ENCODE peak calls at places on chromosomes 1 and 21, in seven cellular contexts. N is astrocyte of the cerebellum, D is fibroblast of mammary gland, Q is uterus, A is fibroblast of the aortic adventitia, V is fibroblast of lung, I is brain microvascular endothelial cell. Y is an unnamed sample.

GRCh38 chr1:121558514-121558913 is 373.7 kb downstream of the SRGAP2C start:
- DNase-seq in I (peak), Q (no peak), A (peak), D (peak), N (peak), V (peak), Y (peak)

GRCh38 chr1:56645663-56646330 is 683 bp downstream of the PRKAA2 start:
- DNase-seq in V (no peak), D (no peak), Q (no peak), I (no peak), N (no peak), A (no peak), Y (peak)

GRCh38 chr21:36347962-36348328 is 27.9 kb downstream of the MORC3 start:
- DNase-seq in Q (no peak), A (peak), V (peak), D (peak), N (no peak), I (no peak), Y (peak)

GRCh38 chr1:114320586-114320985 is 166.9 kb upstream of the SYT6 start:
- DNase-seq in I (peak), N (peak), Q (no peak), V (peak), D (peak), A (peak), Y (peak)

GRCh38 chr21:44820851-44821250 is 3.0 kb upstream of the SUMO3 start:
- DNase-seq in A (peak), I (peak), N (no peak), V (peak), D (peak), Q (no peak), Y (peak)

GRCh38 chr1:27145934-27146354 is 9.0 kb downstream of the SLC9A1 start:
- DNase-seq in V (peak), D (peak), Q (peak), N (peak), A (peak), I (peak), Y (peak)

GRCh38 chr1:161032409-161032808 is 6.4 kb downstream of the TSTD1 start:
- DNase-seq in Q (no peak), N (no peak), I (no peak), V (no peak), A (no peak), D (no peak), Y (no peak)

GRCh38 chr1:16999863-17000262 is 11.9 kb downstream of the ATP13A2 start:
- DNase-seq in N (no peak), D (no peak), I (no peak), A (no peak), Q (no peak), V (no peak), Y (no peak)

GRCh38 chr1:109530457-109531204 is 9.0 kb upstream of the GPR61 start:
- DNase-seq in Q (no peak), I (no peak), D (no peak), A (no peak), V (no peak), N (no peak), Y (no peak)

GRCh38 chr1:201219481-201220387 is 29.1 kb downstream of the IGFN1 start:
- DNase-seq in A (no peak), V (no peak), D (no peak), N (no peak), Q (no peak), I (no peak), Y (no peak)

GRCh38 chr1:53154859-53155438 is 12.5 kb upstream of the SLC1A7 start:
- DNase-seq in I (no peak), A (no peak), V (no peak), N (no peak), D (no peak), Q (no peak), Y (no peak)

GRCh38 chr1:228339766-228340685 is 66.6 kb downstream of the TRIM11 start:
- DNase-seq in A (no peak), N (no peak), Q (peak), I (no peak), D (no peak), V (no peak), Y (no peak)

GRCh38 chr1:58395355-58395754 is 151.2 kb downstream of the OMA1 start:
- DNase-seq in I (peak), N (peak), V (peak), D (peak), Q (no peak), A (peak), Y (peak)

GRCh38 chr1:161080391-161081150 is 8.8 kb downstream of the NECTIN4 start:
- DNase-seq in D (peak), V (peak), I (no peak), Q (no peak), N (no peak), A (peak), Y (peak)

GRCh38 chr1:198496216-198497143 is 44.0 kb downstream of the ATP6V1G3 start:
- DNase-seq in I (no peak), A (peak), D (peak), N (peak), Q (no peak), V (peak), Y (peak)

GRCh38 chr1:155196893-155197638 is 10.6 kb downstream of the THBS3 start:
- DNase-seq in V (no peak), A (peak), Q (no peak), N (no peak), D (no peak), I (no peak), Y (no peak)

GRCh38 chr1:218499911-218500310 is 154.8 kb downstream of the TGFB2 start:
- DNase-seq in N (no peak), D (no peak), A (no peak), I (no peak), V (no peak), Q (no peak), Y (no peak)

DNA sequence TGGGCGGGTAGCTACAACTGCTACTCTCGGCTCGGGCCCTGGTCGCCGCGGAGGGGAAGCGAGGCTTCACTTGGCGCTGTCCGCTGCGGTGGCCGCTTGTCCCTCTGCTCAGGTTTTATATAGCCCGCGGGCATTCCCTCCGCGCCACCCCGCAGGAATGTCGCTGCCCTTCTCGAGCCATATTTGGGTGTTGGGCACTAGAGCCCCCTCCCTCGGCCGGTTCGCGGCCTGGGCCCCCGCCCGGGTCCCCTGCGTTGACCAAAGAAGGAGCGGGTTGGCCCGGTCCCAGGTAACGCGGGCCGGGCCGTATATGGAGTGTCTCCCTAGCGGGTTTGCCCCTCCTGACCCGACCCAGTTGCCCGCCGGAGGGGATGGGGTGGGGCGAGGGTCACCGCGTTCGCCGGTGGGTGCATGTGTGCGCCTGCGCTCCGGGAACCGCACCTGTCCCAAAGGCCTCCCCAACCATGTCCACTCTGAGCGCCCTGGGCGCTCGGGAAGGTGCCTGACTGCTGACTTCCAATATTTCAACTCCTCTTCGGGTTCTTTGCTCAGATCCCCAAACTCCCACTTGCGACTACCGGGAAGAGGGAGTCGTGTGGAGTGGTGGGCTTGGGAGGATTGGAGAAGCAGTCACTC is at the start of gene ACTA1:
- DNase-seq in Q (no peak), I (no peak), N (no peak), A (no peak), D (no peak), V (no peak), Y (no peak)
- H3K4me3 ChIP-seq in Q (no peak), I (no peak), N (no peak), A (no peak), D (no peak), V (no peak), Y (no peak)

DNA sequence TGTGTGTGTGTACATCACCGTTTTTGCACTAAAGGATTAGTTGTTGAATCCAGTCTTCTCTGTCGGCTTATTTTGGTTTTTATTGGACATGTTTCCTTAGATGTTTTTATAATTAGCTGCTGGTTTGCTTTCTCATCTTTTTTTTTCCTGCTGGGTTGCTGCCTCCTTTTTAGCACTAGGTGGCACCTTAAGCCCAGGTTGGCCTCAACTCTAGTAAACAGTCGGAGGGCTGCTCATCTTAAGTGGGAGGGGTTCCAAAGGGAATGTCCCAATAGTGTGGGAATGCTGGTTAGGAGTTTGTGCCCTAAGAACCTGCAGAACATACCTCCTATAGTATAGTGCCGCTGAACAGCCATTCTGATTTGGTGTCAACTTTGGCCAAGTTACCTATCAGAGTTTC is 570.1 kb upstream of the CXADR start:
- DNase-seq in Q (no peak), V (peak), A (peak), D (peak), N (peak), I (peak), Y (peak)
- TF ChIP-seq CTCF in Q (no peak), V (peak), A (peak), D (peak), N (peak), I (peak), Y (peak)

GRCh38 chr1:47416319-47417128 is 439 bp downstream of the FOXE3 start:
- DNase-seq in I (no peak), Q (no peak), D (no peak), V (no peak), A (no peak), N (no peak), Y (no peak)

GRCh38 chr1:47418681-47419272 is 2.7 kb downstream of the FOXE3 start:
- DNase-seq in D (no peak), V (no peak), Q (no peak), A (no peak), I (no peak), N (no peak), Y (no peak)

GRCh38 chr1:47418122-47418521 is 2.0 kb downstream of the FOXE3 start:
- DNase-seq in V (no peak), D (no peak), A (no peak), N (no peak), I (no peak), Q (no peak), Y (no peak)

GRCh38 chr1:47417129-47418044 is 1.3 kb downstream of the FOXE3 start:
- DNase-seq in D (no peak), Q (no peak), A (no peak), N (no peak), I (no peak), V (no peak), Y (no peak)

GRCh38 chr1:47415728-47416318 is at the start of gene FOXE3:
- DNase-seq in V (no peak), Q (no peak), A (no peak), D (no peak), N (no peak), I (no peak), Y (no peak)
- H3K4me3 ChIP-seq in V (no peak), Q (no peak), A (peak), D (peak), N (peak), I (peak), Y (no peak)

DNA sequence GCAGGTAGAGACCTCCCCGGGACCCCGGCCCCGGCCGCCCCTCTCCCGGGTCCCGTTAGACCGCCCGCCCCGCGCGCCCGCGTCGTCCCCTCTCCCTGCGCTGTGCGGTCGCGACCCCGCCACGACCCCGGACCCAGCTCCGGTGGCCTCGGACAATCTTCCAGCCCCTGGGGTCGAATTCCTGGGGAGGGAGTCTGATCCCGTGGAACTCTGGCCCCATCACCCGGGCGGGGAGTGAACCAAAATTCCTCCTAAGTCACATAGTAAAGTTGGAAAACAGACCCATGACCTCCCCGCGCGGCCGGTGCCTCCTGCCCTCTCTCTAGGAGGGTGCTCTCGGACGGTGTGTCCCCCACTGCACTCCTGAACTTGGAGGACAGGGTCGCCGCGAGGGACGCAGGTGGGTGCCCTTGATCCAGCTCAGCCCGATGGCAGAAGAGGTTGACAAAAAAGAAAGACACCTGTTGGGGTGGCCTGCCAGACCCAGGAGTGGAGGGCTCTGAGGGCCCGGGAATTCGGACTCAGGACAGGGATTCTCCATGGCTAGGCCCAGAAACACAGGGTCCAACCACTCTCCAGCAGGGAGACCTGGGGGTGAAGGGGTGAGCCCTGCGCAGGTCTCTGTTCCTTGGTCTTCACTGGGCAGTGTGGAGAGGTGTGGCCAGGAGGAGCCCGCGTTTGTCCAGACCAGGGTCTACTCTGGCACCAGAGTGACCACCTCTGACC is 451 bp downstream of the ADAMTSL4 start:
- DNase-seq in A (peak), N (no peak), D (peak), I (no peak), V (no peak), Q (peak), Y (no peak)
- TF ChIP-seq CTCF in A (no peak), N (no peak), D (no peak), I (peak), V (no peak), Q (no peak), Y (peak)

DNA sequence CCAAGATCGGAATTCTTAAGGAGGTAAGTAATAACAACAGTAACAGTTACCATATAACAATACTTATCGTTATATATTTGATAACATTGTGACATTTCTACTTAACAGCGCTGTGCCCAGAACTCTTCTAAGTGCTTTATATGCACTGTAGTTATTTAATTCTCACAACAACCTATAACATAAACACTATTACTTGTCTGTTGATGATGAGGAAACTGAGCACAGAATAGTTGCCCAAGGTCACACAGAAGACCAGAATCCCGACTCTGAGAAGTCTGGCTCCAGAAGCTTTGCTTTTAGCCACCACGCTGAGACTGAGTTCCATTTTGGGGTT is 2.4 kb upstream of the ANXA9 start:
- DNase-seq in V (no peak), N (no peak), I (no peak), Q (no peak), D (no peak), A (no peak), Y (no peak)
- H3K4me3 ChIP-seq in V (no peak), N (no peak), I (no peak), Q (no peak), D (no peak), A (no peak), Y (no peak)

DNA sequence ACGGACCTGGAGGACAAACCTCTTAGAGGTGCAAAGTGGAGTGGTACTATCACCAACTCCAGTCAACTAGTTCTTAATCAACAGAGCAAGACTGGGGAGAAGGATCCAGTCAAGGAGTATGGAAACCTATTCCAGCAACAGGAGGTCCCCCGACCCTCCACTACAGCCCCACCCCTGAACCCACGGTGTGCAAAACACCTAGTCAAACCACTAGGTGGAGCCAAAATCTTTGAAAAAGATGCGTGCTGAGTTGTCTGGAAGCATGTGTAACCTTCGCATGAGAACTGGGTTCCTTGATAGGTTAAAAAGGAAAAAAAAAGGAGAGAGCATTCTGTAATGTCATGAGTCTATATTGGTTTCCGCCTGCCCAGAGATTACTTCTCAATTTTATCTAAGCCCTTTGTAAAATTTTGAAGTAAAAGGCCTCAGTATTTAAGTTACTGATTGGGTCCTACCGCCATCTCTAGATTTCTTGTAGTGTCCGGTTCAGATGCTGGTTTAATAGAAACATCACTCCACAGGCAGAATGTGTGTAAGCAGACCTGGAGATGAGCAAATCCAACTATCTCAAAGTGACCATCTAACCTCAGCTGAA is 81.9 kb upstream of the HAO2 start:
- DNase-seq in I (peak), N (no peak), Q (no peak), A (peak), V (peak), D (peak), Y (peak)
- TF ChIP-seq CTCF in I (peak), N (peak), Q (peak), A (peak), V (peak), D (peak), Y (peak)

GRCh38 chr1:4656533-4657140 is 2.2 kb downstream of the AJAP1 start:
- DNase-seq in Q (no peak), V (no peak), I (no peak), A (no peak), N (no peak), D (no peak), Y (no peak)
- H3K4me3 ChIP-seq in Q (no peak), V (no peak), I (peak), A (no peak), N (no peak), D (peak), Y (no peak)

DNA sequence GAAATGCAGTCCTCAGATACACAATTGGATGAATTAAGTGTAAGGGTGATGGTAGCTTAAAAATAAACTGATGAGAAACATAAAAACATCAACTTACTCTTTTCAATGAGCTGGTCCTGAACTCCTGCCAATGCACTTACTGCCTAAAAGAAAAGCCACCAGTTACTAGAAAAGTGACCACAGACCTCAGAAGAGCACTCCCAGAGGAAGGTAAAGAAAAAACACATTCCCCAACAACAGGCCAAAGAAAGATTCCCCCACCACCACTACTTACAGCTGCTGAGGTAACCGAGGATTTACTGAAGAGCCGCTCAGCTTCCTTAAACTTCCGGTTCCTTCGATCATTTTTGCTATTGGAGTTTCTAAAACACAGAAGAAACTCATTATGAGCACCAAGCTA is 5.4 kb downstream of the MEAF6 start:
- DNase-seq in D (peak), A (no peak), N (peak), V (peak), Q (no peak), I (no peak), Y (peak)
- TF ChIP-seq CTCF in D (peak), A (peak), N (peak), V (peak), Q (no peak), I (peak), Y (peak)

GRCh38 chr1:31761883-31762282 is 2.3 kb downstream of the ADGRB2 start:
- DNase-seq in A (peak), V (peak), N (no peak), I (peak), Q (no peak), D (peak), Y (no peak)
- H3K4me3 ChIP-seq in A (peak), V (no peak), N (no peak), I (no peak), Q (no peak), D (no peak), Y (no peak)

DNA sequence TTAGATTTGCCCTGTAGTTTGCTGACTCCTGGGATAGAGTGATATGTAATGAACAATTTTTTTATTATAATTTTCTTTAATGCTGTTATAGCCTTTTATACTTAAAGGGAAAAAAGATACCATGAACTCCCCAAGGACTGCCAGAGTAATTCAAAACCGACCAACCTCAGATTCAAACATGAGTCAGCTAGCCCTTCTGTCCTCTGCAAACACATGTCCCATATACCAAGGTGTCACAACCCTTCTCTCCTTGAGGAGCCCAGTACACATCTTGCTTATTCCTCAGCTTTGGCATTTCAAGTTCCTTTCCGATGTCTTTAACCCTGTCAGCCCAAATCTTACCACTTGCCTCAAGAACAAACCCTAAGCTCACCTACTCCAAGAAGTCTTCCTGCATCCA is 184.9 kb downstream of the KCNH1 start:
- DNase-seq in Q (no peak), A (no peak), D (no peak), V (no peak), I (no peak), N (no peak), Y (no peak)
- TF ChIP-seq CTCF in Q (no peak), A (no peak), D (no peak), V (no peak), I (no peak), N (no peak), Y (no peak)

Y was measured in epithelial cell of esophagus.